ENCODE peak calls at places on chromosome 10, in seven cellular contexts. F, K, G, J, D, N and O are unnamed samples.

GRCh38 chr10:89339860-89340259 is 12.1 kb downstream of the IFIT3 start:
- DNase-seq in J (no peak), N (no peak), G (no peak), D (no peak), K (no peak), F (no peak), O (no peak)

GRCh38 chr10:78451592-78451991 is 417.9 kb downstream of the RPS24 start:
- DNase-seq in G (no peak), J (no peak), D (no peak), N (no peak), K (no peak), F (no peak), O (peak)

GRCh38 chr10:55750458-55750857 is 610.6 kb downstream of the ZWINT start:
- DNase-seq in F (no peak), N (no peak), D (no peak), J (no peak), K (no peak), G (no peak), O (no peak)

GRCh38 chr10:10994360-10994759 is 23.3 kb upstream of the CELF2 start:
- DNase-seq in J (no peak), D (no peak), K (no peak), G (no peak), N (no peak), F (no peak), O (no peak)

GRCh38 chr10:11454160-11454559 is 157.3 kb downstream of the USP6NL start:
- DNase-seq in G (no peak), J (no peak), K (no peak), N (no peak), D (no peak), F (no peak), O (no peak)

GRCh38 chr10:76031099-76031498 is 599.7 kb downstream of the LRMDA start:
- DNase-seq in D (no peak), F (no peak), J (no peak), N (no peak), G (no peak), K (no peak), O (no peak)

GRCh38 chr10:23980054-23980453 is 228.9 kb upstream of the KIAA1217 start:
- DNase-seq in K (no peak), J (no peak), F (no peak), N (no peak), G (no peak), D (no peak), O (no peak)

GRCh38 chr10:60031664-60032063 is 125.3 kb upstream of the CCDC6 start:
- DNase-seq in J (no peak), G (no peak), F (peak), N (no peak), K (peak), D (peak), O (no peak)

GRCh38 chr10:58023341-58024073 is 244.2 kb downstream of the IPMK start:
- DNase-seq in J (peak), N (peak), G (no peak), F (peak), D (peak), K (no peak), O (peak)

GRCh38 chr10:96287392-96288105 is 16.2 kb upstream of the BLNK start:
- DNase-seq in D (no peak), F (no peak), J (no peak), G (no peak), K (no peak), N (peak), O (peak)

GRCh38 chr10:123102673-123103072 is 33.1 kb upstream of the HMX3 start:
- DNase-seq in F (no peak), J (no peak), D (no peak), N (no peak), G (no peak), K (no peak), O (no peak)

GRCh38 chr10:79142064-79142491 is 73.3 kb downstream of the ZMIZ1 start:
- DNase-seq in F (peak), J (peak), N (peak), G (no peak), K (peak), D (peak), O (peak)

GRCh38 chr10:99612167-99612831 is 7.9 kb downstream of the SLC25A28 start:
- DNase-seq in J (peak), N (peak), F (peak), G (no peak), D (peak), K (no peak), O (peak)

DNA sequence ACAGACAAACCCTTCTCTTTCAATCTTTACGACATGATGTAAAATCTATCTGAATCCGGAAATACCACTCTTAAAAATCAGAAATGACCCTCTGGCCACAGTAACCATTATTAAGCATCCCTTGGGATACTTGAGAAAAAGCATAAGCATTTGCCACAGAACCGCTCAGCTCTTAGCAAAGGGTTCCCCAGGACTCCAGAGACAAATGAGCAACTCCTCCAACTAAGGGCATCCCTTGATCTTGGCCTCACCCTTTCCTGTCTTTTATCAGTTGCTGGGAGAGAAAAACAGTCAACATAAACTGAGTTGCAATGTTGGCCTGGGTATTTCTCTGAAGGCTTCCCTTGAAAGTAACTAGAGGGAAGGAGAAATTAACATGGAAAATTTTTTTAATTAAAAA is 3.5 kb downstream of the PDLIM1 start:
- DNase-seq in D (no peak), G (no peak), N (peak), K (no peak), F (peak), J (peak), O (peak)
- H3K4me3 ChIP-seq in D (no peak), G (no peak), N (no peak), K (peak), F (peak), J (no peak), O (peak)

GRCh38 chr10:130020651-130021372 is 56.7 kb upstream of the EBF3 start:
- DNase-seq in F (peak), G (no peak), N (peak), D (no peak), K (no peak), J (no peak), O (no peak)

GRCh38 chr10:130023454-130024230 is 59.6 kb upstream of the EBF3 start:
- DNase-seq in K (no peak), J (no peak), N (no peak), F (no peak), G (peak), D (no peak), O (no peak)

GRCh38 chr10:130022071-130022470 is 58.0 kb upstream of the EBF3 start:
- DNase-seq in K (no peak), D (no peak), N (no peak), F (peak), J (no peak), G (no peak), O (no peak)

GRCh38 chr10:130022501-130023299 is 58.6 kb upstream of the EBF3 start:
- DNase-seq in D (peak), G (peak), J (peak), F (peak), K (no peak), N (peak), O (no peak)

GRCh38 chr10:130021373-130021950 is 57.4 kb upstream of the EBF3 start:
- DNase-seq in F (peak), N (peak), G (no peak), D (peak), K (no peak), J (peak), O (no peak)
- H3K4me3 ChIP-seq in F (peak), N (peak), G (no peak), D (no peak), K (no peak), J (no peak), O (no peak)

GRCh38 chr10:18104223-18104872 is 35.9 kb upstream of the CACNB2 start:
- DNase-seq in D (peak), J (peak), F (peak), N (peak), K (peak), G (no peak), O (peak)
- H3K4me3 ChIP-seq in D (no peak), J (no peak), F (no peak), N (peak), K (peak), G (no peak), O (no peak)

GRCh38 chr10:100746413-100746931 is 1.1 kb downstream of the PAX2 start:
- DNase-seq in K (no peak), G (no peak), F (no peak), D (no peak), J (no peak), N (no peak), O (no peak)

GRCh38 chr10:100745882-100746412 is 565 bp downstream of the PAX2 start:
- DNase-seq in K (no peak), D (no peak), G (no peak), F (no peak), N (no peak), J (no peak), O (no peak)

GRCh38 chr10:100743626-100744135 is 1.7 kb upstream of the PAX2 start:
- DNase-seq in G (no peak), K (no peak), N (peak), J (no peak), D (peak), F (peak), O (peak)

GRCh38 chr10:100744136-100744979 is 1.0 kb upstream of the PAX2 start:
- DNase-seq in N (no peak), J (no peak), K (no peak), F (no peak), G (no peak), D (no peak), O (no peak)

GRCh38 chr10:100744980-100745881 is at the start of gene PAX2:
- DNase-seq in N (no peak), J (no peak), G (no peak), F (no peak), K (no peak), D (no peak), O (no peak)
- H3K4me3 ChIP-seq in N (no peak), J (no peak), G (no peak), F (no peak), K (peak), D (peak), O (no peak)

DNA sequence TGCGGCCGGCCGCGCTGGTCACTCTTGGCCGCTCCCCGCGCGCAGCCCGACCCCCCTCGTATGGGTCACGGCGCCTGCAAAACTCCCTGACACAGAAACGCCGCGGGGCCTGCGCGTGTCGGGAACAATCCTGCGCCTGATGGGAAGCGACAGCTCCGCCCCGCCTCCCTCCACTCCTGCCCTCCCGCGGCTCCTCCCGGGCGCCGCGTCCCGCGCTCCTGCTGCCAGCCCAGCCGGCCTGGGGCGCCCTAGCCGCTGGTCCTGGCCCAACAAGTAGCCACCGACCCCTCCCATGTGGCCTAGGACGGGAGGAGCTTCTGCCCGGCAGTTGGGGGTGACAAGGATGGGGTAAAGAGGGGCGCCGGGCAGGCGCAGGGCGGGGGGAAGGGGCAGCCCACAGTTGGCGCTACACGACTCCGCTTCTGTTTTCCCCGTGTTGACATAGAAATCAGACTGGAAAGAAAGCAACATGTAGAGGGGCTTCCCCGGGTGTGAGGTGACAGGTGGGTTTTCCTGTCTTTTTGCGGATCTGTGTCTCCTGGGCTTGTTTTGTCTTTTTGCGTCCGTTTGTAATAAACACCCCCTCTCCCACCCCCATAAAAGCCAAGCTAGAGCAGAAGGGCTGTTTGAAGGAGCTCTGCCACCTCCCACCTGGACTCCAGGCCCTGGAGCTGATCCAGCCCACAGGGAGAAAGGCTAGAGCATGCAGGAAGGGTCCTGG is 35.1 kb upstream of the PAX2 start:
- DNase-seq in G (peak), J (no peak), D (no peak), F (peak), K (no peak), N (no peak), O (no peak)
- H3K4me3 ChIP-seq in G (no peak), J (no peak), D (peak), F (no peak), K (peak), N (no peak), O (no peak)

GRCh38 chr10:101011517-101012423 is 12.2 kb downstream of the LZTS2 start:
- DNase-seq in G (no peak), F (peak), K (no peak), J (no peak), N (no peak), D (peak), O (peak)

GRCh38 chr10:101014230-101014884 is 14.7 kb downstream of the LZTS2 start:
- DNase-seq in G (peak), N (peak), K (peak), J (peak), F (peak), D (peak), O (peak)

GRCh38 chr10:101013365-101013825 is 13.8 kb downstream of the LZTS2 start:
- DNase-seq in F (no peak), D (no peak), K (no peak), J (no peak), N (no peak), G (no peak), O (no peak)

GRCh38 chr10:101014966-101015581 is 15.5 kb downstream of the LZTS2 start:
- DNase-seq in N (peak), J (peak), K (no peak), F (peak), D (peak), G (peak), O (peak)

GRCh38 chr10:101012525-101013364 is 13.1 kb downstream of the LZTS2 start:
- DNase-seq in F (peak), N (peak), J (peak), K (peak), G (peak), D (peak), O (peak)
- H3K4me3 ChIP-seq in F (no peak), N (no peak), J (no peak), K (no peak), G (no peak), D (no peak), O (no peak)

DNA sequence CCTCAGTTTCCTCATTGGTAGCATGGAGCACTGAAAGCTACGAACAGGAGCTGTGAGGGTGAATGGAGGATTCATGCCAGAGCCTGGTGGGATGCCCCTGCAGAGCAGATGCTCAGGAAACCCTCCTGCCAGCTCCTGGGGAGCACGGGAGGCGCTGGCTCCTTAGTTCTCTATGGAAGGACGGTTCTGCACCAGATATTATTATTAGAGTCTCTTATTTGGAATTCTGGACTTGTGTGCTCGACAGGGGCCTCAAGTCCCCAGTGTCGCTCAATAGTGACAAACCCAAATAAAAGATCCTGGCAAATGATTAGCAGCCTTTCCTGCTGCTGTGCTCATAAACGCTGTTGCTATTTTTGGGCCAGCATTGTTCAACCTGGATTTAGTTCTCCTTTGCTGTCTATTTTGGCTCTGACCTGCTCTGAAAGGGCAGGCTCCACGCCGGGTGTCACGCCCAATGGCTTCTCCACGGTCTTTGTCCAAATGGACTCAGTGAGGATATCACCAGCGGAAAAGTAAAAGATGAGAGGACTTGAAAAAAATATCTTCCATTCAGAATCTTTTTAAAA is 23.0 kb upstream of the KLF6 start:
- DNase-seq in K (no peak), N (no peak), G (no peak), F (no peak), J (no peak), D (no peak), O (no peak)
- H3K4me3 ChIP-seq in K (no peak), N (no peak), G (no peak), F (no peak), J (no peak), D (no peak), O (no peak)

GRCh38 chr10:8280946-8281345 is 226.5 kb downstream of the GATA3 start:
- DNase-seq in J (no peak), F (no peak), N (no peak), K (no peak), D (no peak), G (no peak), O (no peak)

GRCh38 chr10:8282340-8282739 is 227.9 kb downstream of the GATA3 start:
- DNase-seq in J (no peak), K (no peak), G (no peak), F (no peak), N (no peak), D (no peak), O (no peak)

GRCh38 chr10:8283166-8283905 is 228.8 kb downstream of the GATA3 start:
- DNase-seq in D (no peak), J (no peak), N (no peak), G (no peak), F (no peak), K (no peak), O (no peak)

GRCh38 chr10:8279598-8279997 is 225.1 kb downstream of the GATA3 start:
- DNase-seq in J (peak), G (no peak), D (peak), F (peak), N (no peak), K (no peak), O (peak)

DNA sequence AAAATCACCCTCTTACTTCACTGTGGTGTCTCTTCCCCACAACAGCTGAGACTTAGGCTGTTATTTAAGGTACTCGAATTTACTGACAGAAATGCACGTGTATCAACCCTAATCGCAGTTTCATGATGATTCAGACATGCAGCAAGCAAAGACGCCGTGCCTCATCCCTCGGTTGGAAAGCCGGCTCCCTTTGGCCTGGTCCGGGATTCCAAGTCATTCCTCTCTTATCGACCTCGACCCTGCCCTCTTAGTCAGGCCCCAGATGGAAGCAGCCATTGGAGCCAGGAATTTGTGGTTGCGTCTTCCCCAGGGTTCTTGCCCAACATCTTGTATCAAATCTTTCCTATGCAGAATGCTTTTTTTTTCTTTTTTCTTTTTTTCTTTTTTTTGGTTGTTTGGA is 229.5 kb downstream of the GATA3 start:
- DNase-seq in D (no peak), G (no peak), K (no peak), F (no peak), J (no peak), N (no peak), O (peak)
- H3K4me3 ChIP-seq in D (no peak), G (no peak), K (no peak), F (no peak), J (no peak), N (no peak), O (no peak)

GRCh38 chr10:72886596-72887522 is 6.7 kb upstream of the OIT3 start:
- DNase-seq in D (no peak), G (no peak), N (no peak), J (no peak), K (no peak), F (no peak), O (no peak)
- H3K4me3 ChIP-seq in D (no peak), G (no peak), N (no peak), J (peak), K (no peak), F (no peak), O (no peak)